ENCODE peak calls at places on chromosomes 4 and X, in five cellular contexts. M is suprapubic skin, S is HCT116, P is transverse colon, U is K562. B is an unnamed sample.

GRCh38 chr4:76426272-76426671 is 5.3 kb upstream of the CCDC158 start:
- DNase-seq in M (no peak), S (no peak), P (no peak), U (no peak), B (no peak)

GRCh38 chr4:37867102-37867501 is 23.8 kb upstream of the TBC1D1 start:
- DNase-seq in M (no peak), S (no peak), P (no peak), U (no peak), B (no peak)

GRCh38 chr4:113398441-113399143 is 349.1 kb downstream of the ANK2 start:
- DNase-seq in M (no peak), S (no peak), P (no peak), U (no peak), B (no peak)

GRCh38 chrX:22329783-22330182 is 57.1 kb downstream of the CBLL2 start:
- DNase-seq in M (no peak), S (no peak), P (no peak), U (no peak), B (no peak)

GRCh38 chrX:22666441-22666840 is 333.3 kb upstream of the DDX53 start:
- DNase-seq in M (no peak), S (peak), P (no peak), U (peak), B (no peak)

GRCh38 chr4:168854216-168854921 is 155.7 kb downstream of the CBR4 start:
- DNase-seq in M (no peak), S (no peak), P (no peak), U (no peak), B (peak)

GRCh38 chr4:147648656-147649055 is 31.5 kb downstream of the TMEM184C start:
- DNase-seq in M (no peak), S (no peak), P (no peak), U (no peak), B (no peak)

GRCh38 chr4:11268149-11268548 is 160.5 kb downstream of the HS3ST1 start:
- DNase-seq in M (no peak), S (no peak), P (no peak), U (no peak), B (no peak)

GRCh38 chrX:22526339-22526738 is 253.6 kb downstream of the CBLL2 start:
- DNase-seq in M (no peak), S (peak), P (no peak), U (no peak), B (no peak)

GRCh38 chrX:7120578-7121219 is 26.8 kb upstream of the STS start:
- DNase-seq in M (no peak), S (no peak), P (peak), U (no peak), B (no peak)

DNA sequence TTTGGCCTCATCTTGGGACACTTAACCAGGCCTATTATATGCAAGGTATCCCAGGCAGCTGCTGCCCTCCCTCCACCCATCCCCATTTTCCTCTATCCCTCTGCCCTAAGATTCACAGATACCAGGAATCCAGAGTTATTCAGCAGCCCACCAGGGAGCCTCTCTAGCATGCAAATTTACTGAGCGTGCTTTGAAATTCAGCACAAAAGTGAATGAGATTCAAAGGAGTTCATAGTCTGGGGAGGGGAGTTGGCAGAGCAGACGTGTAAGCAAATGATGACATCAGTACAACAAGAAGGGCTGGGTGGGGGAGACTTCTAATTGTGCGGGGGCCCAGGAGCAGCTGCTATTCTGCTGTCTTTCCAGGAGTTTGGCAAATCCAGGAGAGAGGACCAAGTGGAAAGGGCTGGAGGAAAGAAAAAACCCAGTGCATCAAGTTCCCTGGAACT is 1.7 kb upstream of the MTM1 start:
- DNase-seq in M (no peak), S (no peak), P (no peak), U (no peak), B (no peak)
- H3K27ac ChIP-seq in M (no peak), S (no peak), P (no peak), U (no peak), B (no peak)

GRCh38 chrX:153336988-153337387 is 3.0 kb downstream of the ZNF275 start:
- DNase-seq in M (no peak), S (no peak), P (no peak), U (no peak), B (no peak)

GRCh38 chrX:153334654-153335295 is 822 bp downstream of the ZNF275 start:
- DNase-seq in M (no peak), S (no peak), P (no peak), U (no peak), B (no peak)

GRCh38 chrX:153333271-153333670 is 682 bp upstream of the ZNF275 start:
- DNase-seq in M (no peak), S (no peak), P (no peak), U (no peak), B (no peak)

GRCh38 chrX:153336128-153336894 is 2.4 kb downstream of the ZNF275 start:
- DNase-seq in M (no peak), S (no peak), P (no peak), U (no peak), B (no peak)

DNA sequence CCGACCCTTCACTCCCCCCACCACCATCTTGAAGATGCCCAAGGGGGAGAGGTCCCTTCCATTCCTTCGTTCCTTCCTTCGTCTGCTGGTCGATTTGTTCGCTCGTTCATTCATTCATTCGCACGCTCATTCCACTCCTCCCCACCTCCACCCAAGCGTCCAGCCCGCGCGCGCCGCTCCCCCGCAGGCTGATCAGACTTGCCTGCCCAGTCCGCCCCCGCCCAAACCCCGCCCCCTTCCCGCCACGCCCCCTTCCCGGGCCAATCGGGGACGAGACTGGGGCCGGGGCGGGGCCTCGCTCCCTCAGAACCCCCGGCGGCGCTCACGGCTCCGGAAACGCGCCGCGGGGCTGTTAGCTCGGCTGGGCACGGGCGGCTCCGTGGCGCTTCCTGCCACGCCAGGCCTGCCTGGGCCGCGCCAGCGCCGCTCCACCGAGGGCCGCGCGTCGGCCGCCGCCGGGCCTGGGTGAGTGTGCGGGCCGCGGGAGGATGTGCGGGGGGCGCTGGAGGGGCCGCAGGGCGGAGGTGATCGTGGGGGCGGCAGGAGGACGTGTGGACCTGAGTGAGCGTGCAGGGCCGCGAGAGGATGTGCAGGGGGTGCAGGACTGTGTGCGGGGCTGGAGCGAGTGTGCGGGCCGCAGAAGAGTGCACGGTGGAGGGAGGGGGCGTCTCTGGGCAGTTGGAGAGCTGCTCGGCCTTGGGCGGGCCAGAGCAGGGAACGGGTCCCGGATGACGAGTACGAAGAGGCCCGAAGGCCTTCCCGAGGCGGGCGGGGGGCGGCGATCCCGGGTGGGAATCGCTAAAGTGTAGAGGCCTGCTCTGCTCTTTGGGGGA is at the start of gene ZNF275:
- DNase-seq in M (peak), S (peak), P (peak), U (peak), B (peak)
- TF ChIP-seq POLR2AphosphoS5 in M (no peak), S (peak), P (peak), U (peak), B (peak)

DNA sequence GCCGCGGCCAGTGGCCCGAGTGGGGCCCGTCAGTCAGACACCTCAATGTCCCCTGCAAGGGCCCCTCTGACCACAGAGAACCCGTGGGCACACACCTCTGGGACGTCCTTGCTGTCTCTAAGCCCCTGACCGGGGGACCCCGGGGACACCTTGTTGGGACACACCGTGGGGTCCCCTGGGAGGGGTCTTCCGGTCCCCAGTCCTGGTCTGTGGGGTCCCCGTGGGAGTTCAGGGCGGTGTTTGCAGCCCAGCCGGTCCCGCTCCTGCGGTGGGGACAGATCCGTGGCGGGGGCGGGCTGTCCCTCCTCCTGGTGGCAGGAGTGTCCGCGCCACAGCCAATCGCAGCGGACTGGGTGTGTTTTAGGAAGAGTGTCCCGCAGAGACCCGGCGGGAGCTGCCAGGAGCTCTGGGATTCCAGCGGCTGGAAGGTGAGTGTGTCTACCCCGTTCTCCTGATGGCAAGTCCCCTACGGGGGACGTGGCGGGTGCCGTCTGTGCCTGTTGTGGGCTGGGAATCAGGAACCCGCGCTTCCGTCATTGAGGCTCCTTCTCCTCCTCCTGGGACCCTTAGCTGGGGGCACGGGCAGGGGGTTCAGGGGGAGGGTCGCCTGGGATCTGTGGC is 5.1 kb upstream of the PLCXD1 start:
- DNase-seq in M (peak), S (peak), P (peak), U (peak), B (peak)
- TF ChIP-seq POLR2A in M (no peak), S (peak), P (peak), U (peak), B (no peak)

DNA sequence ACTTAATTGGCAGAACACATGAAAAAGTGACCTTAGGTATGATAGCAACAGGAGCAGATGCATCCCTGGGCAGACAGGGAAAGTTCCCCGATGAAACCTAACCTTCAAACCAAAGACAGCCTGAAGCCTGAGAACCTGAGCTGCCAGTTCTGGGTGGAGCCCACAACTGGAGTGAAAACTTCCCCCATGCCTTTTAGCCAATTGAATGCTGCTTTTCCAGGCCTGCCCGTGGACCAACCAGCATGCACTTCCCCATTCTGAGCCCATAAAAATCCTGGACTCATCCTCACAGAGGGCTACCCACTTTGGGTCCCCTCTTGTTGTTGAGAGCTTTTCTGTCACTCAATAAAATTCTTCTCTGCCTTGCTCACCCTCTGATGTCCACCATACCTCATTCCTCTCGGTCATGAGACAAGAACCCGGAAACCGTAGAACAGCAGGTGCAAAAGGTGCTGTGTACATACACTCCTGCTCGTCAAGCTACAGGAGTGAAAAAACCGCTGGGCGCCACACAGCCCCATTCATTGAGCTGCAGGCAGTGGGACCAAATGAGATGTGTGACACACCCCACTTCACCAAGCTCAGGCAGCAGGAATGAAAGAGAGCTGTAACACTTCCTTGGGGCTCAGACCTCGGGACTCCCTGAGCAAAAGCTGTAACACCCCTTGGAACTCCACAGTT is 13.9 kb upstream of the SLC7A11 start:
- DNase-seq in M (peak), S (no peak), P (no peak), U (no peak), B (no peak)
- H3K27ac ChIP-seq in M (no peak), S (no peak), P (no peak), U (no peak), B (no peak)

GRCh38 chrX:97616883-97617510 is 733.3 kb downstream of the RPA4 start:
- DNase-seq in M (no peak), S (peak), P (no peak), U (no peak), B (no peak)
- TF ChIP-seq POLR2AphosphoS5 in M (no peak), S (peak), P (no peak), U (no peak), B (no peak)

GRCh38 chrX:103256651-103257050 is 1.7 kb upstream of the TCEAL8 start:
- DNase-seq in M (no peak), S (no peak), P (no peak), U (no peak), B (no peak)

GRCh38 chrX:103254171-103254824 is 657 bp downstream of the TCEAL8 start:
- DNase-seq in M (no peak), S (peak), P (peak), U (peak), B (peak)

GRCh38 chrX:103253608-103254007 is 1.3 kb downstream of the TCEAL8 start:
- DNase-seq in M (no peak), S (no peak), P (no peak), U (peak), B (no peak)

GRCh38 chrX:103258275-103258674 is 3.3 kb upstream of the TCEAL8 start:
- DNase-seq in M (no peak), S (no peak), P (no peak), U (no peak), B (no peak)

DNA sequence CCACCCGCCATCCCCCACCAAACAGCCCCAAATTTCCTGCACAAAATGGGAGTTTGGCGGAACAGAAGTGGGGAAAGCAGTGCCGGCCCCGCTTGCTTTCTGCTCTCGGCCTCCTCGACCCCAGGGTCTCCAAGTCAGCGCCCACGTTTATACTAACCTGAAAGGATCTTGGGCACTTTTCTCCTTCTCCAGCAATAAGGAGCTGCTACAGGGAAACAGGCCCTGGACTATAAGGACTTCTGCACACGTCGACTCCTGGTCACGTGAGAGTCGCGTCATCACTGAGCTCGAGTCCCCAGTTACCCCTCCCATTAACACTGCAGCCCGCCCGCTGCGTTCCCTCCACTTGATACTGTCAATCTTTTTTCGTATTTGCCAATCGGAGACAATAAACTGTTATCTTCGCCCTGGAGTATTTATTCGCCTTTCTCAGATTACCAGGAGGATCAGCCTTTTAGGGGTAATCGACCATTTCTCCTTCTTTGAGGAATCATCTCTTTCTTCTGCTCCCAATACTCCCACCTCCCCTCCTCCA is at the start of gene TCEAL8:
- DNase-seq in M (peak), S (peak), P (peak), U (peak), B (peak)
- TF ChIP-seq POLR2A in M (no peak), S (no peak), P (peak), U (peak), B (peak)

DNA sequence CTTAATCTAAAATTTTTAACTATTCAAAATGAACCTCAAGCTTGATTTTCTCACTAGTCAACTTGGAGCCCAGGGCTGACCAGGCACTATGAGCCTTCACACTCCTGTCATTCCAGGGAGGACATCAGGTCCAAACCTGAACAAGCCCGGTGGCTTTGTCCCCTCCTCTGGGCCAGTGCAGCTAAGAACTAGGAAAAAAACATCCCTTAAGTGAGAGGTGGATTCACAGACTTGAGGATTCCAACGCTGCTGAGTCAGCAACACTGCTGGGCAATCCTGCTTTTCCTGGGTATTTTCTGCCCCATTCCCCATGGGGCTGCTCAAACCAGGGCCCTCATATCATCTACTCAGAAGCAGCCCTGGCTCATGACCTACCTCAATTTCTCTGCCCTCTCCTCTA is 4.0 kb downstream of the RNF212 start:
- DNase-seq in M (no peak), S (no peak), P (no peak), U (no peak), B (no peak)
- H3K27ac ChIP-seq in M (no peak), S (no peak), P (no peak), U (no peak), B (no peak)

DNA sequence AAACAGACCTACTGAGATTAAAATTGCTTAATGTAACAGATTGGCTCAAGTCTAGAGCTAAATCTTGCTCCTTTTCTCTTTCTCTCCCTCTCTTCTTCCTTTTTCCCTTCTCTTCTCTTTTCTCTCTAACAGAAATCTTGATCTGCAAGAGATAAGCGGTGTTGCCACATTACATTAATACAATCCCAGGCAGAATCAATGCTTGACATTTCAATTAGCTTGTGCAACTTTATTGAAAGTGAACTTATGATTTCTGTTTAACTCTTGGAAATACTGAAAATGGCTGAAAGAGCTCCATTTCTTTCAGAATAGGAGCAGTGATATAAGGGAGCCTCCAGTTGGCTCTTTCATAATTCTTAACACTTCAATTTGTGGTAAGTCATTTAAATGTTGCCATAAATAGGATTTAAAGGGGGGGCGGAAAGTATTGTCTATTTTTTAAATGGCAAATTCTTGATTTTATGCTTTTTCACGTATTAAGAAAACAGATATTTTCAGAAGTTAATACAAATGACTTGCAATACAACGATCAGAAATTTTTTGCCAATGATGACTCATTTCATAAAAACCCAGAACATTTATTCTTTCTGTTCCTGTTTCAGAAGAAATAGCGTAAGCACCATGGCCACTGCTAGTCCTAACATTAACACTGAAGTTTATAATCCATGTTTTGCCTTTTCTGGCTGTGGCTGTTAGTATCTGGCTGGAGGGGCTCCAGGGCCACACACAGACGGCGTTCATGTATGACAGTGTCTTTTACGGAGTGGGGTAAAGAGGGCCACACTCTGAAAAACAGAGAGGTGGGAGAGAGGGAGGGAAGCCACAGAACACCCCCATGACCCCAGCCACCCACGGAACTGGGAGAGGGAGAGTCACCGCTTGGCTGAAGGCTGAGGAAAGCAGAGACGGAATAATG is 115.7 kb upstream of the FAT1 start:
- DNase-seq in M (no peak), S (no peak), P (no peak), U (peak), B (peak)
- TF ChIP-seq POLR2AphosphoS5 in M (no peak), S (no peak), P (no peak), U (no peak), B (no peak)

B was measured in sigmoid colon.